ENCODE peak calls at places on chromosome 15, in eight cellular contexts. N, A, D, O, X, B, L and Z are unnamed samples.

GRCh38 chr15:26842391-26842790 is 24.5 kb upstream of the GABRA5 start:
- DNase-seq in N (no peak), A (no peak), D (no peak), O (no peak), X (no peak), B (peak; percentile 60), L (no peak), Z (no peak)

GRCh38 chr15:59555696-59556095 is 55.9 kb upstream of the GCNT3 start:
- DNase-seq in N (no peak), A (no peak), D (peak; percentile 68), O (no peak), X (no peak), B (no peak), L (no peak), Z (no peak)

GRCh38 chr15:72319360-72319984 is 485 bp downstream of the CELF6 start:
- DNase-seq in N (peak; percentile 88), A (peak; percentile 48), D (peak; percentile 43), O (no peak), X (peak; percentile 25), B (no peak), L (peak; percentile 86), Z (no peak)

GRCh38 chr15:34993877-34994276 is 5.8 kb upstream of the ZNF770 start:
- DNase-seq in N (no peak), A (no peak), D (no peak), O (no peak), X (no peak), B (no peak), L (no peak), Z (no peak)

GRCh38 chr15:48644498-48644826 is 1.0 kb downstream of the FBN1 start:
- DNase-seq in N (peak; percentile 78), A (no peak), D (peak; percentile 64), O (no peak), X (no peak), B (no peak), L (no peak), Z (peak; percentile 65)

GRCh38 chr15:75104804-75105557 is 81.6 kb downstream of the PPCDC start:
- DNase-seq in N (no peak), A (no peak), D (peak; percentile 93), O (no peak), X (no peak), B (peak; percentile 34), L (peak; percentile 91), Z (no peak)

GRCh38 chr15:72319985-72320671 is at the start of gene CELF6:
- DNase-seq in N (peak; percentile 91), A (peak; percentile 48), D (peak; percentile 63), O (peak; percentile 95), X (peak; percentile 58), B (peak; percentile 92), L (peak; percentile 84), Z (peak; percentile 86)

GRCh38 chr15:68277131-68277604 is 377 bp upstream of the FEM1B start:
- DNase-seq in N (no peak), A (no peak), D (peak; percentile 68), O (peak; percentile 74), X (no peak), B (peak; percentile 85), L (peak; percentile 35), Z (peak; percentile 78)

GRCh38 chr15:101491739-101492640 is 2.5 kb upstream of the PCSK6 start:
- DNase-seq in N (no peak), A (no peak), D (no peak), O (no peak), X (no peak), B (no peak), L (no peak), Z (no peak)

GRCh38 chr15:24696855-24697254 is 21.3 kb downstream of the NPAP1 start:
- DNase-seq in N (no peak), A (no peak), D (no peak), O (no peak), X (no peak), B (no peak), L (no peak), Z (no peak)